ENCODE peak calls at places on chromosomes 12 and 14, in six cellular contexts. One of them, this sample, is unnamed.

GRCh38 chr12:131445184-131445974 is 265.5 kb upstream of the SFSWAP start:
- DNase-seq in lower leg skin: peak; percentile 68
- DNase-seq in mucosa of descending colon: no peak
- DNase-seq in GM20000: no peak
- DNase-seq in fibroblast of mammary gland: no peak
- DNase-seq in stimulated activated CD8-positive, alpha-beta memory T cell treated with anti-CD3 and anti-CD28 coated beads, Interleukin-15, amount 100 ng/mL, for 4 hours: no peak
- DNase-seq in this sample: no peak

GRCh38 chr12:47894068-47894467 is 10.7 kb downstream of the VDR start:
- DNase-seq in lower leg skin: no peak
- DNase-seq in mucosa of descending colon: no peak
- DNase-seq in GM20000: no peak
- DNase-seq in fibroblast of mammary gland: no peak
- DNase-seq in stimulated activated CD8-positive, alpha-beta memory T cell treated with anti-CD3 and anti-CD28 coated beads, Interleukin-15, amount 100 ng/mL, for 4 hours: no peak
- DNase-seq in this sample: no peak

GRCh38 chr14:75047506-75047905 is 3.8 kb downstream of the MLH3 start:
- DNase-seq in lower leg skin: no peak
- DNase-seq in mucosa of descending colon: no peak
- DNase-seq in GM20000: no peak
- DNase-seq in fibroblast of mammary gland: peak; percentile 53
- DNase-seq in stimulated activated CD8-positive, alpha-beta memory T cell treated with anti-CD3 and anti-CD28 coated beads, Interleukin-15, amount 100 ng/mL, for 4 hours: no peak
- DNase-seq in this sample: no peak

GRCh38 chr14:99995700-99996356 is 69.4 kb upstream of the EVL start:
- DNase-seq in lower leg skin: no peak
- DNase-seq in mucosa of descending colon: peak; percentile 91
- DNase-seq in GM20000: peak; percentile 74
- DNase-seq in fibroblast of mammary gland: peak; percentile 65
- DNase-seq in stimulated activated CD8-positive, alpha-beta memory T cell treated with anti-CD3 and anti-CD28 coated beads, Interleukin-15, amount 100 ng/mL, for 4 hours: peak; percentile 32
- DNase-seq in this sample: peak; percentile 38

GRCh38 chr12:19799886-19800602 is 360.8 kb downstream of the AEBP2 start:
- DNase-seq in lower leg skin: no peak
- DNase-seq in mucosa of descending colon: no peak
- DNase-seq in GM20000: no peak
- DNase-seq in fibroblast of mammary gland: no peak
- DNase-seq in stimulated activated CD8-positive, alpha-beta memory T cell treated with anti-CD3 and anti-CD28 coated beads, Interleukin-15, amount 100 ng/mL, for 4 hours: no peak
- DNase-seq in this sample: no peak

GRCh38 chr14:78164226-78164853 is 5.8 kb upstream of the NRXN3 start:
- DNase-seq in lower leg skin: no peak
- DNase-seq in mucosa of descending colon: peak; percentile 53
- DNase-seq in GM20000: peak; percentile 25
- DNase-seq in fibroblast of mammary gland: peak; percentile 7
- DNase-seq in stimulated activated CD8-positive, alpha-beta memory T cell treated with anti-CD3 and anti-CD28 coated beads, Interleukin-15, amount 100 ng/mL, for 4 hours: no peak
- DNase-seq in this sample: no peak

GRCh38 chr12:124194521-124195225 is 100.2 kb upstream of the RFLNA start:
- DNase-seq in lower leg skin: no peak
- DNase-seq in mucosa of descending colon: peak; percentile 43
- DNase-seq in GM20000: no peak
- DNase-seq in fibroblast of mammary gland: no peak
- DNase-seq in stimulated activated CD8-positive, alpha-beta memory T cell treated with anti-CD3 and anti-CD28 coated beads, Interleukin-15, amount 100 ng/mL, for 4 hours: no peak
- DNase-seq in this sample: no peak

GRCh38 chr14:38211258-38211735 is 3.6 kb downstream of the SSTR1 start:
- DNase-seq in lower leg skin: no peak
- DNase-seq in mucosa of descending colon: no peak
- DNase-seq in GM20000: no peak
- DNase-seq in fibroblast of mammary gland: peak; percentile 3
- DNase-seq in stimulated activated CD8-positive, alpha-beta memory T cell treated with anti-CD3 and anti-CD28 coated beads, Interleukin-15, amount 100 ng/mL, for 4 hours: no peak
- DNase-seq in this sample: no peak

GRCh38 chr14:103548463-103549351 is 13.8 kb downstream of the BAG5 start:
- DNase-seq in lower leg skin: no peak
- DNase-seq in mucosa of descending colon: no peak
- DNase-seq in GM20000: no peak
- DNase-seq in fibroblast of mammary gland: no peak
- DNase-seq in stimulated activated CD8-positive, alpha-beta memory T cell treated with anti-CD3 and anti-CD28 coated beads, Interleukin-15, amount 100 ng/mL, for 4 hours: no peak
- DNase-seq in this sample: no peak

GRCh38 chr14:65169351-65169750 is 67.0 kb upstream of the MAX start:
- DNase-seq in lower leg skin: no peak
- DNase-seq in mucosa of descending colon: no peak
- DNase-seq in GM20000: peak; percentile 70
- DNase-seq in fibroblast of mammary gland: peak; percentile 93
- DNase-seq in stimulated activated CD8-positive, alpha-beta memory T cell treated with anti-CD3 and anti-CD28 coated beads, Interleukin-15, amount 100 ng/mL, for 4 hours: no peak
- DNase-seq in this sample: no peak

GRCh38 chr14:105353163-105353562 is 38.6 kb downstream of the PACS2 start:
- DNase-seq in lower leg skin: no peak
- DNase-seq in mucosa of descending colon: no peak
- DNase-seq in GM20000: no peak
- DNase-seq in fibroblast of mammary gland: no peak
- DNase-seq in stimulated activated CD8-positive, alpha-beta memory T cell treated with anti-CD3 and anti-CD28 coated beads, Interleukin-15, amount 100 ng/mL, for 4 hours: no peak
- DNase-seq in this sample: no peak

GRCh38 chr12:27331299-27331926 is 1.2 kb upstream of the BMAL2 start:
- DNase-seq in lower leg skin: no peak
- DNase-seq in mucosa of descending colon: no peak
- DNase-seq in GM20000: peak; percentile 74
- DNase-seq in fibroblast of mammary gland: peak; percentile 93
- DNase-seq in stimulated activated CD8-positive, alpha-beta memory T cell treated with anti-CD3 and anti-CD28 coated beads, Interleukin-15, amount 100 ng/mL, for 4 hours: no peak
- DNase-seq in this sample: no peak

GRCh38 chr14:52268191-52269061 is 928 bp downstream of the PTGDR start:
- DNase-seq in lower leg skin: no peak
- DNase-seq in mucosa of descending colon: peak; percentile 30
- DNase-seq in GM20000: no peak
- DNase-seq in fibroblast of mammary gland: peak; percentile 41
- DNase-seq in stimulated activated CD8-positive, alpha-beta memory T cell treated with anti-CD3 and anti-CD28 coated beads, Interleukin-15, amount 100 ng/mL, for 4 hours: no peak
- DNase-seq in this sample: no peak

GRCh38 chr12:113087193-113087592 is 30.7 kb downstream of the DTX1 start:
- DNase-seq in lower leg skin: no peak
- DNase-seq in mucosa of descending colon: no peak
- DNase-seq in GM20000: no peak
- DNase-seq in fibroblast of mammary gland: no peak
- DNase-seq in stimulated activated CD8-positive, alpha-beta memory T cell treated with anti-CD3 and anti-CD28 coated beads, Interleukin-15, amount 100 ng/mL, for 4 hours: no peak
- DNase-seq in this sample: no peak

GRCh38 chr12:128797119-128798118 is 26.3 kb downstream of the SLC15A4 start:
- DNase-seq in lower leg skin: no peak
- DNase-seq in mucosa of descending colon: no peak
- DNase-seq in GM20000: peak; percentile 28
- DNase-seq in fibroblast of mammary gland: peak; percentile 40
- DNase-seq in stimulated activated CD8-positive, alpha-beta memory T cell treated with anti-CD3 and anti-CD28 coated beads, Interleukin-15, amount 100 ng/mL, for 4 hours: no peak
- DNase-seq in this sample: no peak

GRCh38 chr12:38956337-38956736 is 50.9 kb upstream of the CPNE8 start:
- DNase-seq in lower leg skin: no peak
- DNase-seq in mucosa of descending colon: no peak
- DNase-seq in GM20000: no peak
- DNase-seq in fibroblast of mammary gland: no peak
- DNase-seq in stimulated activated CD8-positive, alpha-beta memory T cell treated with anti-CD3 and anti-CD28 coated beads, Interleukin-15, amount 100 ng/mL, for 4 hours: no peak
- DNase-seq in this sample: no peak

GRCh38 chr12:124506145-124506831 is 61.1 kb downstream of the NCOR2 start:
- DNase-seq in lower leg skin: peak; percentile 95
- DNase-seq in mucosa of descending colon: peak; percentile 63
- DNase-seq in GM20000: no peak
- DNase-seq in fibroblast of mammary gland: peak; percentile 64
- DNase-seq in stimulated activated CD8-positive, alpha-beta memory T cell treated with anti-CD3 and anti-CD28 coated beads, Interleukin-15, amount 100 ng/mL, for 4 hours: no peak
- DNase-seq in this sample: peak; percentile 82

GRCh38 chr12:128637616-128638606 is 185.8 kb downstream of the SLC15A4 start:
- DNase-seq in lower leg skin: no peak
- DNase-seq in mucosa of descending colon: no peak
- DNase-seq in GM20000: peak; percentile 32
- DNase-seq in fibroblast of mammary gland: no peak
- DNase-seq in stimulated activated CD8-positive, alpha-beta memory T cell treated with anti-CD3 and anti-CD28 coated beads, Interleukin-15, amount 100 ng/mL, for 4 hours: no peak
- DNase-seq in this sample: no peak

GRCh38 chr14:74414380-74414779 is 11.6 kb downstream of the SYNDIG1L start:
- DNase-seq in lower leg skin: no peak
- DNase-seq in mucosa of descending colon: no peak
- DNase-seq in GM20000: no peak
- DNase-seq in fibroblast of mammary gland: no peak
- DNase-seq in stimulated activated CD8-positive, alpha-beta memory T cell treated with anti-CD3 and anti-CD28 coated beads, Interleukin-15, amount 100 ng/mL, for 4 hours: no peak
- DNase-seq in this sample: no peak

GRCh38 chr12:111741235-111741812 is 25.4 kb upstream of the ALDH2 start:
- DNase-seq in lower leg skin: no peak
- DNase-seq in mucosa of descending colon: peak; percentile 79
- DNase-seq in GM20000: no peak
- DNase-seq in fibroblast of mammary gland: no peak
- DNase-seq in stimulated activated CD8-positive, alpha-beta memory T cell treated with anti-CD3 and anti-CD28 coated beads, Interleukin-15, amount 100 ng/mL, for 4 hours: no peak
- DNase-seq in this sample: no peak

GRCh38 chr12:114698566-114699163 is 14.7 kb upstream of the TBX3 start:
- DNase-seq in lower leg skin: no peak
- DNase-seq in mucosa of descending colon: no peak
- DNase-seq in GM20000: no peak
- DNase-seq in fibroblast of mammary gland: no peak
- DNase-seq in stimulated activated CD8-positive, alpha-beta memory T cell treated with anti-CD3 and anti-CD28 coated beads, Interleukin-15, amount 100 ng/mL, for 4 hours: no peak
- DNase-seq in this sample: no peak